ENCODE peak calls at places on chromosomes 5 and 9, in five cellular contexts. One of them, this sample, is unnamed.

GRCh38 chr5:108765647-108766046 is 17.9 kb downstream of the FER start:
- DNase-seq in GM03348: no peak
- DNase-seq in tibial artery: no peak
- DNase-seq in NCI-H1048: no peak
- DNase-seq in Karpas-422: no peak
- DNase-seq in this sample: no peak

GRCh38 chr5:133635051-133635450 is 22.7 kb upstream of the FSTL4 start:
- DNase-seq in Karpas-422: no peak
- DNase-seq in GM03348: no peak
- DNase-seq in NCI-H1048: no peak
- DNase-seq in tibial artery: no peak
- DNase-seq in this sample: peak

GRCh38 chr5:146208916-146209522 is 5.6 kb downstream of the RBM27 start:
- DNase-seq in Karpas-422: no peak
- DNase-seq in NCI-H1048: no peak
- DNase-seq in tibial artery: no peak
- DNase-seq in GM03348: no peak
- DNase-seq in this sample: no peak

GRCh38 chr5:67680109-67680508 is 483.5 kb upstream of the CD180 start:
- DNase-seq in Karpas-422: no peak
- DNase-seq in NCI-H1048: no peak
- DNase-seq in tibial artery: no peak
- DNase-seq in GM03348: no peak
- DNase-seq in this sample: peak

GRCh38 chr5:33324667-33325307 is 116.0 kb upstream of the TARS1 start:
- DNase-seq in tibial artery: no peak
- DNase-seq in NCI-H1048: no peak
- DNase-seq in Karpas-422: no peak
- DNase-seq in GM03348: no peak
- DNase-seq in this sample: no peak

GRCh38 chr9:133429641-133430161 is 7.5 kb downstream of the ADAMTS13 start:
- DNase-seq in GM03348: peak
- DNase-seq in tibial artery: no peak
- DNase-seq in Karpas-422: no peak
- DNase-seq in NCI-H1048: no peak
- DNase-seq in this sample: peak

GRCh38 chr5:86665984-86666760 is 48.4 kb downstream of the COX7C start:
- DNase-seq in GM03348: no peak
- DNase-seq in Karpas-422: no peak
- DNase-seq in tibial artery: no peak
- DNase-seq in NCI-H1048: no peak
- DNase-seq in this sample: no peak

GRCh38 chr5:926416-927171 is 33.9 kb downstream of the TRIP13 start:
- DNase-seq in Karpas-422: no peak
- DNase-seq in NCI-H1048: no peak
- DNase-seq in tibial artery: no peak
- DNase-seq in GM03348: peak
- DNase-seq in this sample: peak

GRCh38 chr9:111163738-111164399 is 125.6 kb upstream of the LPAR1 start:
- DNase-seq in NCI-H1048: no peak
- DNase-seq in Karpas-422: no peak
- DNase-seq in tibial artery: no peak
- DNase-seq in GM03348: peak
- DNase-seq in this sample: no peak

GRCh38 chr9:108980893-108981292 is 32.4 kb downstream of the CTNNAL1 start:
- DNase-seq in tibial artery: no peak
- DNase-seq in GM03348: no peak
- DNase-seq in Karpas-422: no peak
- DNase-seq in NCI-H1048: no peak
- DNase-seq in this sample: no peak

GRCh38 chr9:93112116-93112863 is 16.3 kb downstream of the CARD19 start:
- DNase-seq in GM03348: no peak
- DNase-seq in tibial artery: peak
- DNase-seq in Karpas-422: no peak
- DNase-seq in NCI-H1048: no peak
- DNase-seq in this sample: no peak

GRCh38 chr9:2621678-2622360 is at the start of gene VLDLR:
- DNase-seq in NCI-H1048: peak
- DNase-seq in tibial artery: peak
- DNase-seq in Karpas-422: peak
- DNase-seq in GM03348: peak
- DNase-seq in this sample: peak

GRCh38 chr5:138922494-138922893 is 47.4 kb upstream of the LRRTM2 start:
- DNase-seq in tibial artery: no peak
- DNase-seq in Karpas-422: no peak
- DNase-seq in GM03348: no peak
- DNase-seq in NCI-H1048: no peak
- DNase-seq in this sample: no peak

GRCh38 chr5:172058088-172058487 is 51.6 kb upstream of the FBXW11 start:
- DNase-seq in Karpas-422: no peak
- DNase-seq in tibial artery: no peak
- DNase-seq in GM03348: no peak
- DNase-seq in NCI-H1048: no peak
- DNase-seq in this sample: no peak

GRCh38 chr9:84254972-84255371 is 85.6 kb downstream of the SLC28A3 start:
- DNase-seq in Karpas-422: no peak
- DNase-seq in tibial artery: no peak
- DNase-seq in GM03348: no peak
- DNase-seq in NCI-H1048: no peak
- DNase-seq in this sample: no peak

GRCh38 chr9:126000256-126000655 is 253.1 kb downstream of the PBX3 start:
- DNase-seq in tibial artery: peak
- DNase-seq in GM03348: no peak
- DNase-seq in Karpas-422: no peak
- DNase-seq in NCI-H1048: no peak
- DNase-seq in this sample: no peak

GRCh38 chr9:134497283-134497860 is 144.2 kb upstream of the COL5A1 start:
- DNase-seq in tibial artery: peak
- DNase-seq in NCI-H1048: no peak
- DNase-seq in GM03348: no peak
- DNase-seq in Karpas-422: no peak
- DNase-seq in this sample: no peak

GRCh38 chr5:119614838-119615237 is 14.5 kb upstream of the FAM170A start:
- DNase-seq in Karpas-422: no peak
- DNase-seq in GM03348: no peak
- DNase-seq in NCI-H1048: no peak
- DNase-seq in tibial artery: no peak
- DNase-seq in this sample: no peak

GRCh38 chr5:43036856-43037711 is 3.0 kb downstream of the ANXA2R start:
- DNase-seq in tibial artery: no peak
- DNase-seq in GM03348: no peak
- DNase-seq in Karpas-422: no peak
- DNase-seq in NCI-H1048: no peak
- DNase-seq in this sample: no peak